ENCODE peak calls at places on chromosomes 3 and 15, in four cellular contexts. O is stomach, A is IMR-90, V is sigmoid colon. Q is an unnamed sample.

GRCh38 chr3:197392961-197393360 is 94.5 kb upstream of the DLG1 start:
- DNase-seq in O (no peak), A (peak; percentile 7), V (no peak), Q (no peak)

GRCh38 chr3:194323785-194324735 is 27.1 kb downstream of the CPN2 start:
- DNase-seq in O (no peak), A (peak; percentile 48), V (peak; percentile 90), Q (no peak)

GRCh38 chr3:62727576-62727975 is 147.6 kb downstream of the CADPS start:
- DNase-seq in O (no peak), A (no peak), V (no peak), Q (no peak)

GRCh38 chr3:189389346-189389745 is 217.6 kb downstream of the TPRG1 start:
- DNase-seq in O (no peak), A (no peak), V (no peak), Q (no peak)

GRCh38 chr3:10281951-10282350 is 10.8 kb downstream of the GHRL start:
- DNase-seq in O (no peak), A (peak; percentile 51), V (no peak), Q (no peak)

GRCh38 chr3:23263796-23264195 is 60.7 kb downstream of the UBE2E2 start:
- DNase-seq in O (no peak), A (peak; percentile 82), V (no peak), Q (no peak)

GRCh38 chr3:156483961-156484787 is 70.7 kb downstream of the SSR3 start:
- DNase-seq in O (no peak), A (peak; percentile 66), V (peak; percentile 66), Q (peak; percentile 56)

GRCh38 chr15:33547876-33548275 is 237.1 kb downstream of the RYR3 start:
- DNase-seq in O (no peak), A (peak; percentile 55), V (no peak), Q (peak; percentile 65)

GRCh38 chr3:159536876-159537275 is 451.8 kb upstream of the IL12A start:
- DNase-seq in O (no peak), A (no peak), V (no peak), Q (no peak)

GRCh38 chr15:46441294-46442062 is 806.6 kb downstream of the SQOR start:
- DNase-seq in O (no peak), A (no peak), V (no peak), Q (no peak)

GRCh38 chr15:29043731-29044485 is 158.1 kb downstream of the APBA2 start:
- DNase-seq in O (no peak), A (peak; percentile 69), V (no peak), Q (no peak)

GRCh38 chr15:67248106-67248505 is 6.4 kb downstream of the AAGAB start:
- DNase-seq in O (no peak), A (peak; percentile 54), V (no peak), Q (no peak)

GRCh38 chr3:126467611-126467955 is 8.1 kb downstream of the ZXDC start:
- DNase-seq in O (no peak), A (no peak), V (peak; percentile 15), Q (no peak)

GRCh38 chr3:56222866-56223265 is 245.4 kb downstream of the ERC2 start:
- DNase-seq in O (no peak), A (no peak), V (no peak), Q (no peak)

GRCh38 chr3:15309662-15310335 is 22.6 kb downstream of the SH3BP5 start:
- DNase-seq in O (no peak), A (no peak), V (peak; percentile 58), Q (no peak)

GRCh38 chr15:91555307-91555706 is 298.2 kb upstream of the SLCO3A1 start:
- DNase-seq in O (no peak), A (peak; percentile 19), V (no peak), Q (no peak)

GRCh38 chr15:74958908-74959642 is 2.5 kb upstream of the RPP25 start:
- DNase-seq in O (no peak), A (no peak), V (no peak), Q (no peak)

GRCh38 chr3:13506680-13507079 is 26.6 kb downstream of the HDAC11 start:
- DNase-seq in O (no peak), A (no peak), V (no peak), Q (no peak)

GRCh38 chr3:170258105-170258487 is 35.9 kb downstream of the PRKCI start:
- DNase-seq in O (no peak), A (no peak), V (no peak), Q (no peak)

GRCh38 chr3:6825527-6825926 is 35.4 kb upstream of the GRM7 start:
- DNase-seq in O (no peak), A (no peak), V (no peak), Q (no peak)

GRCh38 chr3:100725935-100726334 is 16.6 kb downstream of the TFG start:
- DNase-seq in O (no peak), A (no peak), V (no peak), Q (no peak)

GRCh38 chr3:84959470-84960380 is 936 bp downstream of the CADM2 start:
- DNase-seq in O (no peak), A (no peak), V (no peak), Q (no peak)

GRCh38 chr3:136332776-136333175 is 82.6 kb downstream of the PCCB start:
- DNase-seq in O (no peak), A (peak; percentile 92), V (no peak), Q (no peak)

GRCh38 chr3:72490688-72491430 is 357.4 kb downstream of the SHQ1 start:
- DNase-seq in O (no peak), A (no peak), V (no peak), Q (no peak)

GRCh38 chr3:48440590-48440958 is 517 bp downstream of the TMA7 start:
- DNase-seq in O (no peak), A (no peak), V (no peak), Q (no peak)

GRCh38 chr3:48441940-48442339 is 1.9 kb downstream of the TMA7 start:
- DNase-seq in O (no peak), A (no peak), V (no peak), Q (no peak)

GRCh38 chr3:48436855-48437254 is 3.1 kb downstream of the CCDC51 start:
- DNase-seq in O (no peak), A (no peak), V (no peak), Q (no peak)

GRCh38 chr3:48437812-48438211 is 2.1 kb downstream of the CCDC51 start:
- DNase-seq in O (no peak), A (no peak), V (no peak), Q (no peak)

DNA sequence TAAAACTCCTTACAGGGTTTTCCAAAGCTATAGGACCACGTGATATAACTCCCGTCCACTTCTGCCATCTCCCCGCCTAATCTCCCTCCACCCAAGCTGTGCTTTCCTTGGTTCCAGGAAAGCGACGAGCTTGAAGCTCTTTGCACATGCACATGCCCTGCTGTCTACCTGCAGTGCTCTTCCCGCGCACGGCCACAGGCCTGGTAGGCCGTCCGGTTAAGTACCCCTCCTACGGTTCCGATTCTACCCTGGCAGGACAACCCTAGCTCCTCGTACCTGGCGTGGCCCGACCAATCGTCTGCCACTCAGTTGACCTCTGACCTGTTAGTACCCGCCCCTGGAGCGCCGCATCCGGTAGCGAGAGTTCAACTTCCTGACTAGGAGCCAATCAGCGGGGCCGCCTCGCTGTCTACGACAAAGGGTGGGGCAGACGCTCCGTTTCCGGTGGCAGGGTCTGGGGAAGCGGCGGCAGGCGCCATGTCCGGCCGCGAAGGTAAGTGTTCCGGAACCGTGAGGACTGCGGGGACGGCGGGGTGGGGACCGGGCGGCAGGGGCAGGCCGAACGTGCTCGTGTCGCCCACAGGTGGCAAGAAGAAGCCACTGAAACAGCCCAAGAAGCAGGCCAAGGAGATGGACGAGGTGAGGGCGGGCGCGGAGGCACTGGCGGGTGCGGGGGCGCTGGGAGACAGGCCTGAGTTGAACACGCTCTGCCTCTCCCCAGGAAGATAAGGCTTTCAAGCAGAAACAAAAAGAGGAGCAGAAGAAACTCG is at the start of the genes CCDC51 and TMA7:
- DNase-seq in O (peak; percentile 99), A (peak; percentile 93), V (peak; percentile 99), Q (peak; percentile 98)
- TF ChIP-seq POLR2A in O (peak; percentile 86), A (peak; percentile 88), V (peak; percentile 96), Q (peak; percentile 92)

DNA sequence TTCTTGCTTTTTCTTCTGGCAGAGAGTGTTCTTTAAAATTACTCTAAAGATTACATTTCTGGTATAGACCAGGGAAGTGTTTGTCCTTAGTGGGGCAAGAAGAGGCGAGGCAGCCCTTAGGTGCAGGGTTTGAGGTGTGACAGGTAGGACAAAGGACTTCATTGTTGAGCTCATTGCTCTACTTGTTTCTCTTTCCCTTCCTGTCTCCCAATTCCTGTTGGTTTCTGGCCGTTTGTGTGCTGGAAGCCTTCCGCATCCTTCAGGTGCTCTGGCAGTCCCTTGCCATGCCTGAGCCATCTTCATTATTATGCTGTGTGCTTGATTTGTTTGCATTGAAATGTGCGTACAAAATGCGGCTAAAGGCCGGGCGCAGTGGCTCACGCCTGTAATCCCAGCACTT is 85.1 kb downstream of the CCK start:
- DNase-seq in O (no peak), A (no peak), V (no peak), Q (no peak)
- TF ChIP-seq POLR2A in O (no peak), A (no peak), V (no peak), Q (no peak)

DNA sequence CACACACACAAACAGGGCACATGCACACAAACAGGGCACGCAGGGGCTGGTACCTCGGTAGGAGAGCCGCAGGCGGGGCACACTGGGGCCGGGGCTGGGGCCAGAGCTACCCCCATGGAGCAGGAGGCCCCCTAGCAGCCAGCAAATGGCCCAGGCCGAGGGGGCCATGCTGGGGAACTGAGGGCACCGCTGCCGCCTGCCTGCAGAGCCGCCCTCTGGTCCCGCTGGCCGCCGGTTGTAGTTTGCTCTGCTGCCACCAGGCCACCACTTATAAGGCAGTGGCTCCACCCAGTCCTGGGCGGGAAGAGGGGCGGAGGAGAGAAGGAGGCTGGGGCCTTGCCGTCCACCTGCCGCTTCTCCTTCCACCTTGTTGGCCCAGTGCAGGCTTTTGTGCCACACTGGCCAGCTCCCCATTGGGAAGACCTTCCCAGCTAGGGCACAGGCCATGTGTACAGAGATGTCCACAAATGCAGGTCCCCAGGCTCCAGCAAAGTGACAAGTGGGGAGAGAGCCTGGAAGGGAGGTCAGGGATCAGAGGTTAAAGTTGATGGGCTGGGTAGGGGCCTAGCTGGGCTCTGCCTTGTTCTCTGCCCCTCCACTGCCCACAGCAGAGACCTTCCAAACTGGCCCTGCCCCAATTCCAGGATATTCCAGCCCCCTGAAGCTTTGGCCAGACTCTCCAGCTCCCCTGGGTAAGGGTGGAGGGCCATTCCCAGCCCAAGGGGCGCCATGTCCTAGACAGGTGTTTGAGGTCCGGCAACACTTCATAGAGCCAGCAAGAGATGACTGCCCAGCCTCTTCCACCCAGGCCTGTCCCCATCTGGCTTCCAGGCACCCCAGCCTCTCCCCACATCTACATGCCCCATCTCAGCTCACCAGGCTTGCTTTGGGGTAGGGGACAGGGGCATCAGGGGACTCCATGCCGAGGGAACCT is at the start of gene SEMA3G:
- DNase-seq in O (peak; percentile 92), A (peak; percentile 34), V (peak; percentile 81), Q (peak; percentile 82)
- TF ChIP-seq POLR2A in O (peak; percentile 33), A (no peak), V (no peak), Q (no peak)

DNA sequence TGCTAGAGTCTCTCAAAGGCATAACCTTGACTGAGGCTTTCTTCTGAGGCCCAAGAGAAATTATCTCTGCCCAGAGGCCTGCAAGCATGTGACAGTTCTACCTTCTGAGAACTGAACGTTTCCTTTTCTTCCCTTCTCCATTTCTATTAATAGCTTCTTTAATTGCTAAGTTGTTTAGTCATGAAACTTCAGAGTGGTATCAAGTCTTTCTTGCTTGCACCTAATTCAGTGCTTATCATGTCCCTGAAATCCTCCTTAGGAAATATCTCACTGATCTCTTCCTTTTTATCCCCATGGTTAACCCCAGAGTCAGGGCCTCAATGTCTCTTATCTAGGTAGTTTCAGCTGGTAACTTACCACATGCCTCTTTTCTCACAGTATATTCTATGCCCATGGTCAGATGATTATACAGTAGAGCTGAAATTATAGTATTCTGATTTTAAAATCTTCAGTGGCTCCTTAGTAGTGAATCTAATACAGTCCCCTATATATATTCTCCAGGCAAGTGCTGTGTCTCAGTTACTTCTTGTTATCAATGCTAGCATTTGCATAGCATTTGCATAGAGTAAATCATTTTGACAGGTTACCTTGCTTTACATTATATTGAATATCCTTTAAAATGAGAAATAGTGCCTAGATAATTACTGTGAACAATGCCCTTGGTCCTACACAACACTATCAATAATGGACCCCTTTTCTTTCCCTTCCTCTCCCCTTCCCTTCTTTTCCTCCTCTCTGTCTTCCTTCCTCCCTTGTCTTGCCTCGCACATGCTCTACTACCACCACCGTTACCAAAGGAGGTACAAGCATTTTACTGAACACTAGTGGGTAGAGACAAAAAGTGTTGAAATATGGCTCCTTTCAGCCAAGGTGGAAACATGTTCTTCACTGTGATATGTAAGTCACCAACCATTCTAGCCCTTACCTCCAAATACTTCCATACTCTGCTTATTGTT is 33.0 kb downstream of the KBTBD8 start:
- DNase-seq in O (no peak), A (no peak), V (no peak), Q (peak; percentile 88)
- TF ChIP-seq POLR2A in O (no peak), A (no peak), V (no peak), Q (no peak)